ENCODE peak calls at places on chromosome 22, in five cellular contexts. H is thyroid gland, P is RWPE1, V is upper lobe of right lung, E is dorsolateral prefrontal cortex. Z is an unnamed sample.

GRCh38 chr22:40345271-40345670 is 1.0 kb upstream of the ADSL start:
- DNase-seq in V (no peak), P (no peak), H (no peak), E (no peak), Z (no peak)

GRCh38 chr22:39983346-39983745 is 11.4 kb upstream of the FAM83F start:
- DNase-seq in V (peak), E (no peak), H (no peak), P (no peak), Z (no peak)

GRCh38 chr22:34108168-34108567 is 187.9 kb upstream of the LARGE1 start:
- DNase-seq in E (no peak), V (no peak), P (no peak), H (no peak), Z (no peak)

GRCh38 chr22:43471606-43472135 is 59.9 kb downstream of the MPPED1 start:
- DNase-seq in E (no peak), V (no peak), P (no peak), H (no peak), Z (no peak)

GRCh38 chr22:47174096-47174495 is 411.6 kb downstream of the TBC1D22A start:
- DNase-seq in P (no peak), E (no peak), V (peak), H (no peak), Z (no peak)

GRCh38 chr22:46845281-46846153 is 83.1 kb downstream of the TBC1D22A start:
- DNase-seq in H (no peak), P (no peak), V (no peak), E (no peak), Z (no peak)

GRCh38 chr22:48147404-48147803 is 1385.0 kb downstream of the TBC1D22A start:
- DNase-seq in P (no peak), V (no peak), H (no peak), E (no peak), Z (no peak)

GRCh38 chr22:39859903-39860588 is 33.5 kb downstream of the ENTHD1 start:
- DNase-seq in E (no peak), V (no peak), H (no peak), P (no peak), Z (no peak)

GRCh38 chr22:27987557-27987956 is 68.5 kb upstream of the PITPNB start:
- DNase-seq in P (no peak), E (no peak), V (no peak), H (no peak), Z (no peak)

GRCh38 chr22:16932577-16932976 is 75.4 kb downstream of the GAB4 start:
- DNase-seq in H (no peak), V (no peak), E (no peak), P (no peak), Z (no peak)

GRCh38 chr22:25080855-25081254 is 118.8 kb upstream of the CRYBB3 start:
- DNase-seq in E (no peak), V (no peak), H (no peak), P (no peak), Z (no peak)

GRCh38 chr22:46323126-46323525 is 12.4 kb upstream of the TRMU start:
- DNase-seq in E (no peak), P (no peak), H (no peak), V (no peak), Z (no peak)

GRCh38 chr22:43197271-43197941 is 10.5 kb upstream of the TTLL12 start:
- DNase-seq in H (peak), P (no peak), E (no peak), V (no peak), Z (no peak)

GRCh38 chr22:43481528-43482309 is 69.9 kb downstream of the MPPED1 start:
- DNase-seq in E (no peak), V (no peak), H (no peak), P (no peak), Z (no peak)

GRCh38 chr22:41504397-41504796 is 35.5 kb downstream of the ACO2 start:
- DNase-seq in E (no peak), P (peak), H (no peak), V (no peak), Z (no peak)

GRCh38 chr22:47835726-47836125 is 1073.3 kb downstream of the TBC1D22A start:
- DNase-seq in H (no peak), V (no peak), P (peak), E (no peak), Z (no peak)

GRCh38 chr22:48576333-48577013 is 1251.2 kb downstream of the BRD1 start:
- DNase-seq in E (peak), H (no peak), P (no peak), V (no peak), Z (no peak)

GRCh38 chr22:47548953-47549740 is 786.7 kb downstream of the TBC1D22A start:
- DNase-seq in E (no peak), P (no peak), H (no peak), V (no peak), Z (no peak)

GRCh38 chr22:39251762-39252460 is 7.1 kb upstream of the PDGFB start:
- DNase-seq in P (no peak), H (no peak), E (no peak), V (no peak), Z (no peak)

GRCh38 chr22:29004647-29005371 is 56.8 kb downstream of the C22orf31 start:
- DNase-seq in H (peak), E (no peak), P (no peak), V (peak), Z (peak)

GRCh38 chr22:24434472-24435322 is 7.3 kb downstream of the ADORA2A start:
- DNase-seq in H (no peak), V (peak), E (no peak), P (no peak), Z (no peak)

GRCh38 chr22:37213941-37214340 is 1.7 kb upstream of the SSTR3 start:
- DNase-seq in V (peak), H (no peak), P (no peak), E (no peak), Z (no peak)

GRCh38 chr22:47837703-47838102 is 1075.3 kb downstream of the TBC1D22A start:
- DNase-seq in V (no peak), P (no peak), H (no peak), E (no peak), Z (no peak)

GRCh38 chr22:43305806-43306205 is 37.4 kb downstream of the SCUBE1 start:
- DNase-seq in H (no peak), E (no peak), V (no peak), P (no peak), Z (no peak)

GRCh38 chr22:46674367-46674781 is 54.2 kb downstream of the GRAMD4 start:
- DNase-seq in P (no peak), E (no peak), V (no peak), H (peak), Z (no peak)

GRCh38 chr22:25350551-25350971 is 131.1 kb downstream of the CRYBB2 start:
- DNase-seq in P (no peak), V (no peak), E (peak), H (no peak), Z (no peak)

GRCh38 chr22:46881373-46882118 is 119.1 kb downstream of the TBC1D22A start:
- DNase-seq in V (no peak), P (peak), E (no peak), H (peak), Z (no peak)

GRCh38 chr22:37162221-37163095 is 12.7 kb upstream of the IL2RB start:
- DNase-seq in V (no peak), P (no peak), E (no peak), H (no peak), Z (no peak)

GRCh38 chr22:48616656-48617055 is 1211.0 kb downstream of the BRD1 start:
- DNase-seq in V (no peak), H (no peak), P (no peak), E (no peak), Z (no peak)

GRCh38 chr22:36853407-36854099 is 7.3 kb upstream of the NCF4 start:
- DNase-seq in P (no peak), V (peak), H (peak), E (peak), Z (no peak)

GRCh38 chr22:39527481-39527961 is 5.0 kb downstream of the RPS19BP1 start:
- DNase-seq in E (no peak), V (no peak), H (peak), P (no peak), Z (no peak)

GRCh38 chr22:48147831-48148230 is 1385.4 kb downstream of the TBC1D22A start:
- DNase-seq in H (no peak), E (no peak), P (no peak), V (no peak), Z (no peak)

GRCh38 chr22:12601870-12602779 is 2925.9 kb upstream of the OR11H1 start:
- DNase-seq in P (no peak), E (no peak), V (peak), H (no peak), Z (no peak)

GRCh38 chr22:30325065-30325720 is 1.5 kb downstream of the TBC1D10A start:
- DNase-seq in H (peak), E (no peak), V (no peak), P (peak), Z (no peak)
- H3K27ac ChIP-seq in H (peak), E (peak), V (peak), P (peak), Z (no peak)

DNA sequence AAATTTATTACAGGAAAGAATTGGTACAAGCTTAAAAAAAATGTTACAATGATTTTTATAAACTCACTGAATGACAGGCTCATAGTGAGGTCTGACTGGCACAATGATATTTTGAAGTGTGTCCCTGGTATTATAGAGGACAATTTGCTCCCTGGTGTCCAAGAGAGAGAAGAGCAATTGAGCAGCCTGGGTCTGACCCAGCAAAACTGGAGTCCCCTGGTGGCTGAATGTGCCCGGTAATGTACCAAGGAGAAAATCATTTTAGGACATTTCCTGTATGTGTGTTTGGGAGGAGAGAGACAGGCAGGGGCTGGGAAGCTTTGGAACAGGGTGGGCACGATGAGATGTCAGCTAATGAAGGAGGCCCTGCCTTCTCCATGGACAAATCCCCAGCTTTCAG is 125.3 kb downstream of the APOL5 start:
- DNase-seq in P (peak), V (no peak), E (no peak), H (peak), Z (no peak)
- H3K27ac ChIP-seq in P (peak), V (no peak), E (no peak), H (peak), Z (no peak)

GRCh38 chr22:26565181-26565580 is 24.8 kb downstream of the TPST2 start:
- DNase-seq in V (no peak), E (no peak), H (peak), P (peak), Z (no peak)

GRCh38 chr22:26565889-26566288 is 24.0 kb downstream of the TPST2 start:
- DNase-seq in H (no peak), P (no peak), E (no peak), V (no peak), Z (no peak)

GRCh38 chr22:26567610-26568009 is 22.3 kb downstream of the TPST2 start:
- DNase-seq in V (no peak), H (no peak), E (no peak), P (no peak), Z (no peak)

GRCh38 chr22:26568207-26568706 is 21.7 kb downstream of the TPST2 start:
- DNase-seq in P (peak), V (no peak), H (no peak), E (no peak), Z (no peak)

GRCh38 chr22:26566994-26567393 is 22.9 kb downstream of the TPST2 start:
- DNase-seq in V (no peak), H (no peak), E (no peak), P (no peak), Z (no peak)
- H3K27ac ChIP-seq in V (no peak), H (no peak), E (no peak), P (peak), Z (no peak)

GRCh38 chr22:49867303-49868250 is 13.9 kb downstream of the ZBED4 start:
- DNase-seq in E (no peak), H (no peak), P (no peak), V (peak), Z (no peak)

GRCh38 chr22:49866134-49866533 is 12.5 kb downstream of the ZBED4 start:
- DNase-seq in E (no peak), P (no peak), V (no peak), H (no peak), Z (no peak)

GRCh38 chr22:49863936-49864335 is 10.3 kb downstream of the ZBED4 start:
- DNase-seq in E (no peak), V (no peak), P (no peak), H (no peak), Z (no peak)

GRCh38 chr22:49866646-49867045 is 13.0 kb downstream of the ZBED4 start:
- DNase-seq in V (no peak), E (no peak), H (no peak), P (no peak), Z (no peak)

DNA sequence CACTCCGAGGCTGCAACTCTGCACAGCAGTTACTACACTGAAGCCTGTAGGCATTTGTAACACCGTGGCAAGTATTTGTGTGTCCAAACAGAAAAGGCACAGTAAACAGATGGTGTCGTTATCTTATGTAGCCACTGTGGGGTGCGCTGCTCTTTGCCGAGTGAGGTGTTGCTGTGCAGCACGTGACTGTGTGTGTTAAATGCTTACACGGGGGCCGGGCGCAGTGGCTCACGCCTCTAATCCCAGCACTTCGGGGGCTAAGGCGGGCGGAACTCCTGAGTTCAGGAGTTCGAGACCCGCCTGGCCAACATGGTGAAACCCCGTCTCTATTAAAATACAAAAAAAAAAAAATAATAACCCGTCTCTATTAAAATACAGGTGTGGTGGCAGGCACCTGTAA is 11.5 kb downstream of the ZBED4 start:
- DNase-seq in V (peak), E (no peak), P (no peak), H (no peak), Z (no peak)
- H3K27ac ChIP-seq in V (no peak), E (no peak), P (no peak), H (no peak), Z (no peak)

DNA sequence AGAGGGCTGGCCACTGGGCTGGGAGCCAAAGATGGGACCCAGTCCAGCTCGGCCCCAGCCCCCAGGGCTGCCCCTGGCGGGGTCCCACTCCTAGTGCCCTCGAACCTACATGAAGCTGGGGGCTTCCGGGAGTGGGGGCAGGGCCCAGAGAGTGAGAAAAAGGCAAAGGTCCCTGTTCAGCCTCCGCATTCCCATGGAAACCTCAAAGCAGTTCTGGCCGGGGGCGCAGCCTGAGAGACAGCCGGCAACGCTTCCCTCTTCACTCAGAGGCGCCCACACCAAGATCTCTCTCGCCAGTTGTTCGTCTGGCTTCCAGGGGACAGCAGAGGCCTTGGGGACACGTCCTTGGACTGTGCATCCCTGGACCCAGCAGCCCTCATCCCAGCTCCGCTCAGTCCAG is 22.3 kb upstream of the ARHGAP8 start:
- DNase-seq in P (no peak), V (no peak), H (no peak), E (no peak), Z (no peak)
- H3K27ac ChIP-seq in P (no peak), V (peak), H (no peak), E (no peak), Z (no peak)

DNA sequence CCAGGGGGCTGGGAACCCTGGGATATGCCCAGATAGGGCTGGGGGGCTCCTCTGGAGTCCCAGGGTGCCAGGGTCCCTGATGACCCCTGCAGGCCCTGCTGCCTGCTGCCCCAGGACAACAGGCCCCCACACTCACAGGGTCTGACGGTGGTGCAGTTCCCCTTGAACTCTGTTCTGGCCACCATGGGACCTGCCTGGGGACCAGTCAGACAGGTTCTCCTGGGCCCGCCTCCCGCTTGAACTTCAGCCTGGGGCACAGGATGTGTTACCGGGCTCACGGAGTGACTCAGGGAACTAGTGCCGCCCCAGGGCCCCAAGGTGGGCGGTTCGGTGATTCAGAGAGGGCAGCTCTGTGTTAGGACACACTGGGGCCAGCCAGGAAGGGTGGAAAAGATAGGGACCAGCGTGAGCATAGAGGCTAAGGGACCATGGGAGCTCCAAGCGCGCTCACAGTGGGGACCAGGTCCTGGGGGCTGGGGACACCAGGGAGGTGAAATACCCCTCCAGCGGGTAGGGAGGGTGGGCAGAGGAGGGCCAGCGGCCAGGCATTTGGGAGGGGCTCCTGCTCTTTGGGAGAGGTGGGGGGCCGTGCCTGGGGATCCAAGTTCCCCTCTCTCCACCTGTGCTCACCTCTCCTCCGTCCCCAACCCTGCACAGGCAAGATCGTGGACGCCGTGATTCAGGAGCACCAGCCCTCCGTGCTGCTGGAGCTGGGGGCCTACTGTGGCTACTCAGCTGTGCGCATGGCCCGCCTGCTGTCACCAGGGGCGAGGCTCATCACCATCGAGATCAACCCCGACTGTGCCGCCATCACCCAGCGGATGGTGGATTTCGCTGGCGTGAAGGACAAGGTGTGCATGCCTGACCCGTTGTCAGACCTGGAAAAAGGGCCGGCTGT is 21.5 kb upstream of the TXNRD2 start:
- DNase-seq in P (peak), V (peak), H (peak), E (no peak), Z (no peak)
- H3K27ac ChIP-seq in P (peak), V (peak), H (peak), E (peak), Z (peak)

GRCh38 chr22:32561756-32562155 is 87.1 kb downstream of the FBXO7 start:
- DNase-seq in P (no peak), V (no peak), E (no peak), H (no peak), Z (no peak)

GRCh38 chr22:32561163-32561562 is 86.6 kb downstream of the FBXO7 start:
- DNase-seq in V (no peak), H (no peak), E (no peak), P (no peak), Z (no peak)

GRCh38 chr22:32557424-32557823 is 82.8 kb downstream of the FBXO7 start:
- DNase-seq in E (no peak), V (no peak), H (no peak), P (no peak), Z (no peak)

GRCh38 chr22:32556150-32556549 is 81.5 kb downstream of the FBXO7 start:
- DNase-seq in P (no peak), V (no peak), E (no peak), H (no peak), Z (no peak)

DNA sequence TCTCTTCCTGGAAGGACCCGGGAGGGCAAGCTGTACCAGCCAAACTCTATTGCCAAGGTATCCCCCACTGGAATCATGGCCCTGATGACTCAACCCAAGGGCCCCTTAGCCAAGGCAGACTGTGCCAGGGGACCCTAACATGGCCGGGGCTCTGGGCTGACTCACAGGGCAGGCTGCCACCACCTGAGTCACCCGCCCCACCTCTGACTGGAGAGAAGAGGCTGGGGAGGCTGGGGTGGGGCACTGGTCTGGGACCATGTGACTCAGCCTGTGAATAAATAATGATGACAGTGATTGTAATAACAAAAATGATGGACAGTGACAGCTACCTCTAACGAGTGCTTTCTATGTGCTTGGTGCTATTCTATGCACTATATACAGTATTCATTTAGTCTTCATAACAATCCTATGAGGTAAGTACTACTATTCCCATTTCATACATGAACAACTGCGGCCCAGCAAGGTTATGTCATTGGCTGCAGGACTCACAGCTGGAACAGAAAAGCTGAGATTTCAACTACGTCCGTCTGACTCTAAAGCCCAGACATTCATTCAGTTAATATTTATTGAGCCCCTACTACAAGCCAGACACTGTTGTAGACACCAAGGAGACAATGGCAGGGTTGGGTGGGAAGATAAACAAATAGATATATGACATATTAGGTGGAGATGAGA is 84.2 kb downstream of the FBXO7 start:
- DNase-seq in E (no peak), V (no peak), P (peak), H (peak), Z (no peak)
- H3K27ac ChIP-seq in E (no peak), V (peak), P (peak), H (peak), Z (no peak)

Z was measured in caudate nucleus.